ENCODE peak calls at places on chromosome 1, in ten cellular contexts. One of them, this sample, is unnamed.

GRCh38 chr1:71572038-71572437 is 491.2 kb upstream of the ZRANB2 start:
- DNase-seq in prostate gland: no peak
- DNase-seq in breast epithelium: no peak
- DNase-seq in tibial nerve: no peak
- DNase-seq in body of pancreas: no peak
- DNase-seq in A549: no peak
- DNase-seq in uterus: no peak
- DNase-seq in stomach: no peak
- DNase-seq in transverse colon: no peak
- DNase-seq in upper lobe of left lung: no peak
- DNase-seq in this sample: no peak

GRCh38 chr1:67664048-67664447 is 21.0 kb upstream of the GADD45A start:
- DNase-seq in breast epithelium: no peak
- DNase-seq in transverse colon: no peak
- DNase-seq in stomach: no peak
- DNase-seq in prostate gland: no peak
- DNase-seq in tibial nerve: no peak
- DNase-seq in uterus: no peak
- DNase-seq in body of pancreas: no peak
- DNase-seq in upper lobe of left lung: no peak
- DNase-seq in A549: no peak
- DNase-seq in this sample: no peak

GRCh38 chr1:33764149-33764548 is 99.7 kb upstream of the HMGB4 start:
- DNase-seq in body of pancreas: no peak
- DNase-seq in transverse colon: no peak
- DNase-seq in breast epithelium: no peak
- DNase-seq in stomach: no peak
- DNase-seq in uterus: no peak
- DNase-seq in upper lobe of left lung: no peak
- DNase-seq in tibial nerve: no peak
- DNase-seq in A549: no peak
- DNase-seq in prostate gland: no peak
- DNase-seq in this sample: peak; percentile 31

GRCh38 chr1:80657707-80658106 is 1143.0 kb upstream of the ADGRL2 start:
- DNase-seq in prostate gland: no peak
- DNase-seq in upper lobe of left lung: no peak
- DNase-seq in body of pancreas: no peak
- DNase-seq in breast epithelium: no peak
- DNase-seq in transverse colon: no peak
- DNase-seq in uterus: no peak
- DNase-seq in A549: no peak
- DNase-seq in tibial nerve: no peak
- DNase-seq in stomach: no peak
- DNase-seq in this sample: no peak

GRCh38 chr1:232978091-232978634 is 27.8 kb downstream of the NTPCR start:
- DNase-seq in uterus: no peak
- DNase-seq in tibial nerve: no peak
- DNase-seq in transverse colon: no peak
- DNase-seq in upper lobe of left lung: no peak
- DNase-seq in body of pancreas: no peak
- DNase-seq in A549: no peak
- DNase-seq in stomach: no peak
- DNase-seq in prostate gland: no peak
- DNase-seq in breast epithelium: no peak
- DNase-seq in this sample: no peak

GRCh38 chr1:198528376-198528775 is 12.1 kb downstream of the ATP6V1G3 start:
- DNase-seq in uterus: no peak
- DNase-seq in tibial nerve: no peak
- DNase-seq in breast epithelium: no peak
- DNase-seq in transverse colon: no peak
- DNase-seq in upper lobe of left lung: no peak
- DNase-seq in stomach: no peak
- DNase-seq in body of pancreas: no peak
- DNase-seq in prostate gland: no peak
- DNase-seq in A549: no peak
- DNase-seq in this sample: no peak

GRCh38 chr1:168368131-168368530 is 87.5 kb downstream of the TBX19 start:
- DNase-seq in A549: no peak
- DNase-seq in upper lobe of left lung: no peak
- DNase-seq in tibial nerve: no peak
- DNase-seq in transverse colon: no peak
- DNase-seq in prostate gland: no peak
- DNase-seq in body of pancreas: no peak
- DNase-seq in stomach: no peak
- DNase-seq in uterus: no peak
- DNase-seq in breast epithelium: no peak
- DNase-seq in this sample: no peak

GRCh38 chr1:92599184-92599583 is 112.5 kb upstream of the GFI1 start:
- DNase-seq in transverse colon: no peak
- DNase-seq in upper lobe of left lung: no peak
- DNase-seq in body of pancreas: no peak
- DNase-seq in A549: peak; percentile 2
- DNase-seq in prostate gland: no peak
- DNase-seq in stomach: no peak
- DNase-seq in breast epithelium: no peak
- DNase-seq in uterus: no peak
- DNase-seq in tibial nerve: no peak
- DNase-seq in this sample: no peak

GRCh38 chr1:170707959-170708666 is 44.2 kb downstream of the PRRX1 start:
- DNase-seq in upper lobe of left lung: no peak
- DNase-seq in stomach: no peak
- DNase-seq in transverse colon: no peak
- DNase-seq in A549: peak; percentile 34
- DNase-seq in tibial nerve: no peak
- DNase-seq in prostate gland: no peak
- DNase-seq in breast epithelium: no peak
- DNase-seq in uterus: peak; percentile 35
- DNase-seq in body of pancreas: no peak
- DNase-seq in this sample: peak; percentile 35

GRCh38 chr1:185288435-185288834 is 28.6 kb downstream of the IVNS1ABP start:
- DNase-seq in prostate gland: no peak
- DNase-seq in upper lobe of left lung: no peak
- DNase-seq in breast epithelium: no peak
- DNase-seq in uterus: no peak
- DNase-seq in transverse colon: no peak
- DNase-seq in tibial nerve: no peak
- DNase-seq in A549: no peak
- DNase-seq in body of pancreas: no peak
- DNase-seq in stomach: no peak
- DNase-seq in this sample: no peak

GRCh38 chr1:233081686-233082085 is 131.3 kb downstream of the NTPCR start:
- DNase-seq in transverse colon: no peak
- DNase-seq in A549: no peak
- DNase-seq in uterus: no peak
- DNase-seq in tibial nerve: no peak
- DNase-seq in stomach: no peak
- DNase-seq in upper lobe of left lung: no peak
- DNase-seq in body of pancreas: no peak
- DNase-seq in breast epithelium: peak; percentile 20
- DNase-seq in prostate gland: no peak
- DNase-seq in this sample: no peak

GRCh38 chr1:211420845-211421454 is 71.0 kb downstream of the RD3 start:
- DNase-seq in tibial nerve: no peak
- DNase-seq in prostate gland: no peak
- DNase-seq in body of pancreas: no peak
- DNase-seq in uterus: no peak
- DNase-seq in transverse colon: no peak
- DNase-seq in A549: no peak
- DNase-seq in breast epithelium: no peak
- DNase-seq in upper lobe of left lung: no peak
- DNase-seq in stomach: no peak
- DNase-seq in this sample: no peak

GRCh38 chr1:85334962-85335361 is 58.5 kb upstream of the BCL10 start:
- DNase-seq in uterus: no peak
- DNase-seq in upper lobe of left lung: no peak
- DNase-seq in A549: no peak
- DNase-seq in stomach: no peak
- DNase-seq in transverse colon: no peak
- DNase-seq in breast epithelium: no peak
- DNase-seq in prostate gland: no peak
- DNase-seq in tibial nerve: no peak
- DNase-seq in body of pancreas: no peak
- DNase-seq in this sample: no peak

GRCh38 chr1:115133440-115133839 is 44.1 kb upstream of the TSPAN2 start:
- DNase-seq in prostate gland: no peak
- DNase-seq in transverse colon: no peak
- DNase-seq in A549: no peak
- DNase-seq in tibial nerve: no peak
- DNase-seq in breast epithelium: no peak
- DNase-seq in body of pancreas: no peak
- DNase-seq in stomach: no peak
- DNase-seq in upper lobe of left lung: no peak
- DNase-seq in uterus: no peak
- DNase-seq in this sample: no peak
- TF ChIP-seq CTCF in prostate gland: no peak
- TF ChIP-seq CTCF in transverse colon: no peak
- TF ChIP-seq CTCF in A549: no peak
- TF ChIP-seq CTCF in tibial nerve: no peak
- TF ChIP-seq CTCF in breast epithelium: no peak
- TF ChIP-seq CTCF in body of pancreas: no peak
- TF ChIP-seq CTCF in stomach: no peak
- TF ChIP-seq CTCF in upper lobe of left lung: no peak
- TF ChIP-seq CTCF in uterus: no peak
- TF ChIP-seq CTCF in this sample: no peak

DNA sequence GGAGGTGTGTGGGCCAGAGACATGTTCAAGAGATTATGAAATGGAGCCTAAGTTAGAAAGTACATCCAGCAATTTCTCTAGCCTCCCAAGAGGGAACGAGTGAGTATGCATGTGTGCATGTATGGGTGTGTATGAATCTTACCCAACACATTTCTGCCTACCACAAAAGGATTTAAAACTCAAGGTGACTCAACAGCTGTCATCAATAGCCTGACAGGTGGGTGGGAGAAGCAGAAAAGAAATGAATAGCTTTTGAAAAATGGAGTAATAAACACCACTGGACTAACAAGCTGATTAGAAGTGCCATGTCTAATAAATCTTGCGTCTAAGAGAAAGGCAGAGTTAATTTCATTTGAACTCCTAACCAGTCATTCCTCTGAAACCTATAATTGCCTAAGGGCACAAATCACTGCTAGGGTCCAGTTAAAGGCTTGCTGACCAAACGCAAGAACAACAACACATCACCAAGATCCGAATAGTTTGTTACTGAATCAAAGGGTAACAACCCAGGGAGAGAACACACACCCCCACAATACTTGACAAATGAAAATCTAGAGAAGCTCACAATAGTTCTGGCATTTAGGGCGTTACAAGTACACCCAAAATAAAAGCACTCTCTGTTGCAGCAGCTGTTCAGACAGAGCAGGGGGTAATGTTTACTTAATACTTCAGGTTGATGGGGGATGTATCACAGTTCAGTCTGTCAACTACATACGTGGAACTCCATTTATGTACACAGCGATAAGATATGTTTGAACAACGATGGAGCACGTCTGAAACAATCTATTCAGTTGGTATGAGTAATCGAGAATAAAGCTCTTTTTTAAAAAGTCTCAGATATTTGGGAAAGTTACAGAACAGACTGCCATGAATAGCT is 1.4 kb downstream of the KIAA0319L start:
- DNase-seq in transverse colon: no peak
- DNase-seq in upper lobe of left lung: no peak
- DNase-seq in uterus: no peak
- DNase-seq in prostate gland: no peak
- DNase-seq in stomach: no peak
- DNase-seq in tibial nerve: no peak
- DNase-seq in A549: no peak
- DNase-seq in body of pancreas: no peak
- DNase-seq in breast epithelium: no peak
- DNase-seq in this sample: no peak
- H3K4me3 ChIP-seq in transverse colon: no peak overlapping the region
- H3K4me3 ChIP-seq in upper lobe of left lung: peak overlapping the region; percentile 76
- H3K4me3 ChIP-seq in uterus: peak overlapping the region; percentile 87
- H3K4me3 ChIP-seq in prostate gland: peak overlapping the region; percentile 66
- H3K4me3 ChIP-seq in stomach: peak overlapping the region; percentile 70
- H3K4me3 ChIP-seq in tibial nerve: peak overlapping the region; percentile 84
- H3K4me3 ChIP-seq in A549: peak overlapping the region; percentile 96
- H3K4me3 ChIP-seq in body of pancreas: no peak overlapping the region
- H3K4me3 ChIP-seq in breast epithelium: peak overlapping the region; percentile 81
- H3K4me3 ChIP-seq in this sample: no peak overlapping the region

DNA sequence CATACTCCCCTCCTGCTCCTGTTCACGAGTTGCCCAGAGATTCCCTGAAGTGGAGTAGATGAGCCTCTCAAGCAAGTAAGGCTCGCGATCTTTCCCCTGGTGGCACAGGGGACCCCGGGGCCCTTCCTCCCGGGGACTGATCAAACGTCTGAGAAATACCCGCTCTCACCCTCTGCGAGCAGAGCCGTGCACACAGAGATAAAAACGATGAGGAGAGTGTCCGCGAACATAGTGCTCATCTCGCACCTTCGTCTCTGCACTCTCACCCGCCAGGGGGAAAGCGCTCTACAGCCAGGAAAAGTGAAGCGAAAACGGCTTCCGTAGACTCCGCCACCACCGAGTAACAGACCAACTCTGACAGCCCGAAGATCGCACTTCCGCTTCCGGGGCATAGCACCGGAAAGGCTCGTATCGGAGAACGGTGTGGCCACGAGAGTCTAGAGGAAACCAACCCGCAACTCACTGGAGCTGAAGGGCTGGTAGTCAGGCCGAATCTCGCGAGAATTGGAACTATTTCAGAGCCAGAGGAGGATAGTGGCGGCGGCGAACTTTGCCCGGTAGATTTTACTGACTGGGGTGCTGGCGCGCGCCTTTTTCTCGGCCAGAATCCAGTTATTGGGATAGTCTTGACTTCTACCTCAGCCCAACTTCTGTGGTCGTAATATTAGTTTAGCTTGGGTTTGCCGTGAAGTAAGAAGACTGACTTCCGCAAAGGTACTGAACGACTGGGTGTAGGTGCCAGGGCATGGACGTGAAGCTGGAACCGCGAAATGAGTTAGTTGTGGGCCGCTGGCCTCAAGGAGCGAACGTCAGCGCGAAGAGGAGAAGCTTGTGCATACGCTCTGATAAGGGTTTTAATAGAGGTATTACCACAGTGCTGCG is at the start of gene TMCO1:
- DNase-seq in transverse colon: peak; percentile 95
- DNase-seq in stomach: peak; percentile 95
- DNase-seq in upper lobe of left lung: peak; percentile 17
- DNase-seq in prostate gland: peak; percentile 96
- DNase-seq in tibial nerve: peak; percentile 96
- DNase-seq in uterus: peak; percentile 96
- DNase-seq in breast epithelium: peak; percentile 96
- DNase-seq in body of pancreas: peak; percentile 96
- DNase-seq in A549: peak; percentile 100
- DNase-seq in this sample: peak; percentile 97
- TF ChIP-seq POLR2A in transverse colon: peak; percentile 81
- TF ChIP-seq POLR2A in stomach: peak; percentile 37
- TF ChIP-seq POLR2A in upper lobe of left lung: peak; percentile 37
- TF ChIP-seq POLR2A in prostate gland: peak; percentile 45
- TF ChIP-seq POLR2A in tibial nerve: peak; percentile 56
- TF ChIP-seq POLR2A in uterus: peak; percentile 35
- TF ChIP-seq POLR2A in breast epithelium: no peak
- TF ChIP-seq POLR2A in body of pancreas: peak; percentile 57
- TF ChIP-seq POLR2A in A549: peak; percentile 77
- TF ChIP-seq POLR2A in this sample: no peak

DNA sequence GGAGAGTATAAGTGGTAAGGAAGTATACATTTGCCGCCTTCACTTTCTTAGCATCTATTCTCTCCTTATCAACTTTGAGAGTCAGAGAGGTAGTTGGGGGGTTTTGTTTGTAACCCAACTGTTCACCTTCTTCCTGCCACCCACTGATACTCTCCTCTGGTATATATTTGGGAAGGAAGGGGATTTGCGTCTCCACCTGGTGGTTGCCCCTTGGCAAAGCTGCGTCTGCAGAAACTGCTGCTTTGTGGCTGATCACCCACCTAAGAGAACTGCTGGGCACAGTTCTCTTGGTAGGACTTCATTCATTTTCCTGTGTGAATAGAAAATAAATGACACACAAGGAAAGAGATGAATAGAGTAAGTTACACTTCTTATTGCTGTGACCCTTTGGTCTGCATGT is 87.0 kb downstream of the SYT14 start:
- DNase-seq in prostate gland: no peak
- DNase-seq in A549: no peak
- DNase-seq in breast epithelium: no peak
- DNase-seq in stomach: no peak
- DNase-seq in upper lobe of left lung: no peak
- DNase-seq in body of pancreas: no peak
- DNase-seq in transverse colon: no peak
- DNase-seq in uterus: no peak
- DNase-seq in tibial nerve: no peak
- DNase-seq in this sample: no peak
- TF ChIP-seq CTCF in prostate gland: no peak
- TF ChIP-seq CTCF in A549: no peak
- TF ChIP-seq CTCF in breast epithelium: no peak
- TF ChIP-seq CTCF in stomach: no peak
- TF ChIP-seq CTCF in upper lobe of left lung: no peak
- TF ChIP-seq CTCF in body of pancreas: no peak
- TF ChIP-seq CTCF in transverse colon: no peak
- TF ChIP-seq CTCF in uterus: no peak
- TF ChIP-seq CTCF in tibial nerve: no peak
- TF ChIP-seq CTCF in this sample: no peak